ENCODE peak calls at places on chromosome 1, in seven cellular contexts. I is RPMI7951; U is mesendoderm; X is hippocampal formation; Q is K562; Z is Karpas-422; B is activated naive CD4-positive, alpha-beta T cell treated with Interleukin-2 at 50 U/mL for 16 hours. M is an unnamed sample.

GRCh38 chr1:244093265-244093638 is 42.2 kb downstream of the ZBTB18 start:
- DNase-seq in U (no peak), B (no peak), Q (no peak), I (no peak), Z (no peak), X (no peak), M (no peak)

GRCh38 chr1:12640237-12640957 is 3.5 kb upstream of the AADACL4 start:
- DNase-seq in B (no peak), X (no peak), U (peak; percentile 58), Q (no peak), Z (no peak), I (no peak), M (no peak)

GRCh38 chr1:49765034-49765433 is 258.7 kb downstream of the AGBL4 start:
- DNase-seq in Z (no peak), Q (no peak), I (no peak), B (no peak), X (no peak), U (peak; percentile 45), M (no peak)

GRCh38 chr1:7284839-7285435 is 486.2 kb upstream of the VAMP3 start:
- DNase-seq in Z (no peak), B (no peak), Q (no peak), U (no peak), X (no peak), I (peak; percentile 30), M (no peak)

GRCh38 chr1:235952950-235953615 is 86.4 kb upstream of the LYST start:
- DNase-seq in I (no peak), Z (no peak), X (no peak), B (peak; percentile 38), Q (no peak), U (no peak), M (no peak)

GRCh38 chr1:10415211-10415930 is 14.9 kb upstream of the CENPS start:
- DNase-seq in Z (peak; percentile 40), U (peak; percentile 92), Q (peak; percentile 94), B (no peak), X (peak; percentile 9), I (peak; percentile 17), M (no peak)

GRCh38 chr1:179091691-179092165 is 9.9 kb downstream of the TOR3A start:
- DNase-seq in Q (no peak), I (peak; percentile 11), B (no peak), U (no peak), X (no peak), Z (no peak), M (no peak)

GRCh38 chr1:232952514-232953175 is 2.2 kb downstream of the NTPCR start:
- DNase-seq in B (peak; percentile 28), X (no peak), Q (peak; percentile 71), I (peak; percentile 65), U (peak; percentile 95), Z (peak; percentile 77), M (no peak)

GRCh38 chr1:172089768-172090510 is 248.6 kb downstream of the DNM3 start:
- DNase-seq in I (peak; percentile 64), U (peak; percentile 74), X (peak; percentile 1), B (peak; percentile 66), Z (peak; percentile 58), Q (peak; percentile 4), M (no peak)

M was measured in hypothalamus.